ENCODE peak calls at places on chromosomes 12 and 14, in ten cellular contexts. X, A, L, G, H, E, I, C, Q and S are unnamed samples.

GRCh38 chr14:86815341-86815740 is 1177.6 kb downstream of the GALC start:
- DNase-seq in X (no peak), L (no peak), A (no peak), I (no peak), E (no peak), C (no peak), Q (no peak), H (no peak), G (no peak), S (no peak)

GRCh38 chr12:49661191-49661590 is 37.8 kb downstream of the PRPF40B start:
- DNase-seq in E (no peak), H (no peak), C (no peak), X (no peak), Q (no peak), A (no peak), G (no peak), L (no peak), I (no peak), S (no peak)

GRCh38 chr14:34750670-34751069 is 36.3 kb upstream of the CFL2 start:
- DNase-seq in L (peak), G (no peak), E (peak), A (no peak), H (peak), I (no peak), C (no peak), Q (no peak), X (no peak), S (no peak)

GRCh38 chr12:44812062-44812461 is 64.1 kb downstream of the NELL2 start:
- DNase-seq in G (no peak), Q (no peak), A (no peak), H (peak), C (no peak), X (peak), I (no peak), E (no peak), L (peak), S (no peak)

GRCh38 chr12:414841-415240 is 13.4 kb downstream of the CCDC77 start:
- DNase-seq in G (no peak), C (no peak), X (no peak), E (no peak), L (no peak), A (no peak), Q (no peak), I (no peak), H (no peak), S (no peak)

GRCh38 chr14:96095581-96096476 is 56.7 kb downstream of the C14orf132 start:
- DNase-seq in C (no peak), E (no peak), X (no peak), I (no peak), H (peak), L (peak), G (no peak), Q (no peak), A (no peak), S (no peak)

GRCh38 chr14:74567646-74568379 is 44.2 kb downstream of the LTBP2 start:
- DNase-seq in X (no peak), H (peak), Q (no peak), A (no peak), G (no peak), C (no peak), L (no peak), E (no peak), I (no peak), S (no peak)

GRCh38 chr14:80095623-80096022 is 115.7 kb downstream of the DIO2 start:
- DNase-seq in L (peak), H (peak), A (no peak), Q (no peak), E (peak), C (no peak), I (no peak), G (no peak), X (no peak), S (no peak)

GRCh38 chr12:132638541-132639408 is 20.2 kb downstream of the P2RX2 start:
- DNase-seq in I (no peak), C (peak), G (peak), Q (no peak), X (no peak), A (no peak), E (peak), L (peak), H (peak), S (peak)

GRCh38 chr14:100017578-100017977 is 47.6 kb upstream of the EVL start:
- DNase-seq in X (no peak), L (peak), A (no peak), G (no peak), H (no peak), E (no peak), C (no peak), I (no peak), Q (no peak), S (no peak)

GRCh38 chr14:75851574-75851866 is 130.3 kb downstream of the TGFB3 start:
- DNase-seq in E (no peak), C (no peak), G (no peak), L (no peak), A (no peak), H (no peak), X (no peak), Q (no peak), I (no peak), S (no peak)

GRCh38 chr12:115710104-115710564 is 567.4 kb downstream of the MED13L start:
- DNase-seq in Q (no peak), G (peak), E (peak), H (peak), L (peak), A (no peak), I (peak), C (no peak), X (no peak), S (no peak)

GRCh38 chr12:57904848-57905811 is 36.2 kb upstream of the ATP23 start:
- DNase-seq in E (no peak), C (peak), X (peak), G (peak), A (peak), Q (peak), L (peak), I (peak), H (peak), S (peak)

GRCh38 chr14:94458558-94459200 is 6.1 kb upstream of the SERPINA11 start:
- DNase-seq in H (no peak), A (no peak), C (no peak), G (no peak), X (no peak), I (no peak), E (no peak), L (peak), Q (no peak), S (no peak)

GRCh38 chr12:9118161-9118560 is 2.4 kb upstream of the A2M start:
- DNase-seq in C (no peak), Q (peak), X (no peak), G (peak), A (no peak), I (no peak), E (no peak), L (peak), H (peak), S (no peak)

GRCh38 chr12:118958520-118958919 is 22.8 kb upstream of the SRRM4 start:
- DNase-seq in E (no peak), A (no peak), L (no peak), C (no peak), G (no peak), I (no peak), X (no peak), H (no peak), Q (no peak), S (no peak)

GRCh38 chr14:72503271-72503670 is 390.6 kb downstream of the DPF3 start:
- DNase-seq in Q (no peak), X (no peak), C (no peak), I (no peak), E (no peak), G (no peak), A (no peak), H (no peak), L (no peak), S (no peak)

GRCh38 chr14:105141486-105142281 is 26.9 kb downstream of the JAG2 start:
- DNase-seq in X (no peak), H (no peak), E (no peak), G (no peak), I (peak), Q (no peak), L (no peak), A (no peak), C (no peak), S (no peak)

GRCh38 chr14:71142375-71143038 is 235.2 kb downstream of the PCNX1 start:
- DNase-seq in L (peak), G (no peak), E (peak), X (no peak), Q (peak), A (no peak), C (no peak), H (peak), I (no peak), S (no peak)
- TF ChIP-seq CTCF in L (no peak), G (no peak), E (peak), X (no peak), Q (no peak), A (no peak), C (no peak), H (no peak), I (no peak), S (no peak)

GRCh38 chr14:101235042-101235871 is 326.0 kb upstream of the DIO3 start:
- DNase-seq in L (peak), X (no peak), A (peak), Q (peak), C (peak), G (peak), H (peak), I (peak), E (no peak), S (peak)
- TF ChIP-seq CTCF in L (peak), X (no peak), A (peak), Q (peak), C (peak), G (peak), H (peak), I (peak), E (peak), S (peak)

GRCh38 chr12:124679047-124679446 is 111.6 kb upstream of the NCOR2 start:
- DNase-seq in H (no peak), I (no peak), G (no peak), Q (no peak), L (no peak), A (no peak), X (no peak), E (no peak), C (no peak), S (no peak)

GRCh38 chr12:124680863-124681778 is 113.7 kb upstream of the NCOR2 start:
- DNase-seq in C (no peak), H (peak), Q (peak), X (no peak), E (peak), L (peak), I (no peak), G (peak), A (no peak), S (no peak)

GRCh38 chr12:124677552-124678356 is 110.3 kb upstream of the NCOR2 start:
- DNase-seq in X (no peak), A (no peak), Q (no peak), I (no peak), E (no peak), L (no peak), G (no peak), C (no peak), H (no peak), S (no peak)

GRCh38 chr12:124678421-124678893 is 111.0 kb upstream of the NCOR2 start:
- DNase-seq in A (no peak), I (no peak), X (no peak), G (no peak), C (peak), L (no peak), E (no peak), H (no peak), Q (no peak), S (peak)

DNA sequence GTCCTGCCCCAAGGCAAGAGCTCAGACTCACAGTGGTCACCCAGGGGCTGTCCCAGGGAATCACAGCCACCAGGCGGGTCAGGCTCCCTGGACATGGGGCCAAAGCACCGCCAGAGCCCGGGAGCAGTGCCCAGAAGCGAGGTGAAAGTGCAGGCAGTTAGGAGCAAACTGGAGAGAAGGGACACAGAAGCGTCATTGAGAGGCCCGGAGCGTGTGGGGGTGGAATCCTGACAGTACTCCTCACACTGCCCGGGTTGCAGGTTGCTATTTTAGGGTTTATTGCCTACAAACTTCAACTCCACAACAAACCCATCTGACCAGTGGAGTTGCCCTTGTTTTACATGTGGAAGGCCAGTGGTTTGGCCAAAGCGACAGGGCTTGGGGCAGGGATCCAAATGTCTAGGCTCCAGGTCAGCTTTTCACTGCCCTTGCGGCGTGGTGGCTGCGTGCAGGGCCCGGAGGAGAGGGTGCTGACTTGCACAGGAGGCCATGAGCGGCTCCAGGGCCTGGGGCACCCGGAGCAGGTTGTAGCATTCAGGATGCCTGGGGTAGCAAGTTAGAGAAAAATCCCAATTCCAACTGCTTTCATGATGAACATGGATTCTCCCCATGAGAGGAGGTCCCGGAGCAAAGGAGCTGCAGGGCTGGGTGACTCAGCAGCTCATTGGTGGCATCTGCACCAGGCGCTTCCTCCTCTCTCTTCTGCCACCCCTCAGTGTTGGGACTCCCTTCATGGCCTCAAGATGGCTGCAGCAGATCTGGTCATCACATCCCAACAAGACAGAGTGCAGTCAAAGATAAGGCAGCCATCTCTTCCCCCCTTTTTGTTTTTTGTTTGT is 112.3 kb upstream of the NCOR2 start:
- DNase-seq in X (no peak), H (no peak), L (no peak), A (no peak), Q (no peak), E (no peak), I (peak), G (peak), C (no peak), S (no peak)
- TF ChIP-seq CTCF in X (no peak), H (no peak), L (no peak), A (no peak), Q (no peak), E (no peak), I (no peak), G (peak), C (no peak), S (no peak)

GRCh38 chr14:23345987-23346692 is 6.5 kb downstream of the SLC22A17 start:
- DNase-seq in G (no peak), I (no peak), Q (no peak), A (no peak), H (no peak), C (no peak), L (no peak), E (no peak), X (no peak), S (no peak)
- TF ChIP-seq CTCF in G (no peak), I (no peak), Q (no peak), A (peak), H (no peak), C (no peak), L (no peak), E (no peak), X (no peak), S (no peak)

DNA sequence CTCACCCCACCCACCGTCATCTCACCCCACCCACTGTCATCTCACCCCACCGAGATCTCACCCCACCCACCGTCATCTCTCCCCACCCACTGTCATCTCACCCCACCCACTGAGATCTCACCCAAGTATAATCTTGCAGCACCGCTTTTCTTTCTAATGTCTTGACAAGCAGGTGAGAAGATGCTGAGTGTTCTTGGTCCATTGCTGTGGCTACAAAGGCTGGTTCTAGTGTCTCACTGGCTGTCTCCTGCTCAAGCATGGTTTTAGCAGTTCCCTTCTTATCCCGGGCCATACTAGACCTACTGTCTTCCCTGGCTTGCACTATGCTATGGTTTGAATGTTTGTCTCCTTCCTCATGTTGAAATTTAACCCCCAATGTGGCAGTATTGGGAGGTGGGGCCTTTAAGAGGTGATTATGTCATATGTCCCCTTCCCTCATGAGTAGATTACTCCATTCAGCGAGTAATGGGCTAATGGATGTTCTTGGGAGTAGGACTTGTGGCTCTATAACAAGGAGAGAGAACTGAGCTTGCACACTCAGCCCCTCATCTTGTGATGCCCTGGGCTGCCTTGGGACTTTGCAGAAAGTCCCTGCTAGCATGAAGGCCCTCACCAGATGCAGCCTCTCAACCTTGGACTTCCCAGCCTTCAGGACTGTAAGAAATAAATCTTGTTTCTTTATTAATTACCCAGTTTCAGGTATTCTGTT is 47.7 kb upstream of the PPP2R5C start:
- DNase-seq in Q (no peak), A (no peak), G (no peak), X (no peak), C (no peak), L (no peak), I (no peak), E (no peak), H (no peak), S (no peak)
- TF ChIP-seq CTCF in Q (no peak), A (no peak), G (no peak), X (no peak), C (no peak), L (no peak), I (no peak), E (no peak), H (no peak), S (no peak)

DNA sequence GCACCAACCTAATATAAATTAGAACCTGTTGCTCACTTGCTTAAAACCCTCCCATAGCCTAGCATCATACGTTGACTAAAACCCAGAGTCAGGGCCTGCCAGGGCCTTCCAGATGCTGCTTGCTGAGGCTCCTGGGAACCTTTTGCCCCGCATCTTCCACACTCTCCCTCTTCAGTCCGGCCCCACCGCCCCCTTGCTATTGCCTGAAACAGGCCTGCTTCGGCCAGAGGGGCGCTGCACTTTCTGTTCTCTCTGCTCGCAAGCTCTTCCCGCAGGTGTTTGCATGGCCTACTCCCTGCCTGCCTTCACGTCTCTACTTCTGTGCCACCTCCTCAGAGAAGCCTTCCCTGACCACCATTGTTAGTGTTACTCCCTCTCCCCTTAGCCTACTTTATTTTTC is 13.7 kb upstream of the TCTN2 start:
- DNase-seq in E (no peak), X (no peak), H (no peak), Q (no peak), C (no peak), G (no peak), L (no peak), A (no peak), I (no peak), S (no peak)
- TF ChIP-seq CTCF in E (no peak), X (no peak), H (no peak), Q (no peak), C (no peak), G (no peak), L (no peak), A (no peak), I (no peak), S (no peak)

GRCh38 chr12:63353559-63353958 is 202.6 kb upstream of the AVPR1A start:
- DNase-seq in C (no peak), G (no peak), X (no peak), L (peak), E (no peak), I (no peak), Q (no peak), A (no peak), H (peak), S (no peak)
- TF ChIP-seq CTCF in C (no peak), G (no peak), X (no peak), L (no peak), E (no peak), I (no peak), Q (no peak), A (no peak), H (peak), S (no peak)

GRCh38 chr12:124162151-124163110 is 132.5 kb upstream of the RFLNA start:
- DNase-seq in H (peak), L (peak), Q (no peak), A (no peak), I (no peak), G (no peak), E (no peak), C (no peak), X (no peak), S (no peak)
- TF ChIP-seq CTCF in H (no peak), L (no peak), Q (no peak), A (no peak), I (no peak), G (no peak), E (no peak), C (no peak), X (no peak), S (no peak)